ENCODE peak calls at places on chromosomes 12 and 14, in eight cellular contexts. Z is H7; J is effector memory CD8-positive, alpha-beta T cell; X is GM10248; B is caudate nucleus; A is central memory CD8-positive, alpha-beta T cell; I is Right ventricle myocardium superior; W is AG04450. Y is an unnamed sample.

GRCh38 chr12:47767197-47767724 is 5.8 kb upstream of the SLC48A1 start:
- DNase-seq in Z (peak), J (peak), X (peak), B (no peak), A (peak), I (peak), W (no peak), Y (no peak)

GRCh38 chr12:2149091-2149490 is 96.3 kb downstream of the CACNA1C start:
- DNase-seq in Z (no peak), J (no peak), X (no peak), B (no peak), A (no peak), I (no peak), W (no peak), Y (no peak)

GRCh38 chr14:75781096-75781495 is 120.0 kb downstream of the TTLL5 start:
- DNase-seq in Z (no peak), J (no peak), X (no peak), B (no peak), A (no peak), I (no peak), W (no peak), Y (no peak)

GRCh38 chr12:45667761-45668160 is 61.7 kb upstream of the ARID2 start:
- DNase-seq in Z (no peak), J (no peak), X (no peak), B (no peak), A (no peak), I (no peak), W (no peak), Y (no peak)

GRCh38 chr12:46386360-46386867 is 13.8 kb upstream of the SLC38A2 start:
- DNase-seq in Z (no peak), J (no peak), X (no peak), B (no peak), A (no peak), I (no peak), W (peak), Y (no peak)

GRCh38 chr14:102930753-102931579 is 8.5 kb downstream of the AMN start:
- DNase-seq in Z (peak), J (no peak), X (no peak), B (no peak), A (no peak), I (peak), W (no peak), Y (no peak)

GRCh38 chr12:9064201-9064814 is 51.4 kb downstream of the A2M start:
- DNase-seq in Z (peak), J (peak), X (peak), B (peak), A (no peak), I (peak), W (no peak), Y (peak)

GRCh38 chr14:38302966-38303365 is 47.1 kb upstream of the CLEC14A start:
- DNase-seq in Z (no peak), J (no peak), X (no peak), B (no peak), A (no peak), I (no peak), W (no peak), Y (no peak)

GRCh38 chr14:101477648-101478047 is 83.6 kb upstream of the DIO3 start:
- DNase-seq in Z (no peak), J (no peak), X (no peak), B (no peak), A (no peak), I (no peak), W (no peak), Y (no peak)

GRCh38 chr12:65663648-65664047 is 160.6 kb upstream of the HMGA2 start:
- DNase-seq in Z (no peak), J (no peak), X (no peak), B (no peak), A (no peak), I (no peak), W (no peak), Y (no peak)

GRCh38 chr12:91172051-91172450 is 10.6 kb downstream of the DCN start:
- DNase-seq in Z (no peak), J (no peak), X (no peak), B (no peak), A (no peak), I (no peak), W (no peak), Y (no peak)

GRCh38 chr14:39376671-39377403 is 55.4 kb downstream of the FBXO33 start:
- DNase-seq in Z (no peak), J (no peak), X (no peak), B (no peak), A (no peak), I (no peak), W (no peak), Y (no peak)

GRCh38 chr12:6852651-6853354 is 853 bp downstream of the USP5 start:
- DNase-seq in Z (peak), J (peak), X (no peak), B (peak), A (no peak), I (no peak), W (no peak), Y (no peak)

GRCh38 chr14:44316647-44317432 is 190.2 kb downstream of the FSCB start:
- DNase-seq in Z (no peak), J (no peak), X (no peak), B (no peak), A (no peak), I (no peak), W (peak), Y (no peak)

GRCh38 chr12:108511633-108512540 is 3.2 kb upstream of the FICD start:
- DNase-seq in Z (peak), J (peak), X (peak), B (peak), A (peak), I (peak), W (peak), Y (peak)

GRCh38 chr12:26940820-26941219 is 2.5 kb downstream of the FGFR1OP2 start:
- DNase-seq in Z (no peak), J (no peak), X (peak), B (no peak), A (no peak), I (no peak), W (no peak), Y (no peak)

GRCh38 chr12:133063556-133063955 is 17.2 kb upstream of the ZNF140 start:
- DNase-seq in Z (no peak), J (no peak), X (no peak), B (no peak), A (no peak), I (no peak), W (no peak), Y (no peak)

GRCh38 chr12:99959549-99960170 is 25.1 kb downstream of the ANKS1B start:
- DNase-seq in Z (no peak), J (no peak), X (no peak), B (no peak), A (no peak), I (no peak), W (no peak), Y (no peak)

GRCh38 chr12:47995976-47996375 is 8.3 kb downstream of the COL2A1 start:
- DNase-seq in Z (no peak), J (no peak), X (no peak), B (no peak), A (no peak), I (no peak), W (peak), Y (no peak)

Y was measured in iPS DF 19.7.